ENCODE peak calls at places on chromosomes 11 and 22, in nine cellular contexts. T is lower lobe of right lung; M is SJCRH30; N is body of pancreas; K is HCT116; O is A549; R is heart right ventricle; D is CD8-positive, alpha-beta T cell; H is thoracic aorta. Z is an unnamed sample.

GRCh38 chr11:60910281-60910687 is 3.7 kb upstream of the TMEM109 start:
- DNase-seq in T (no peak), M (no peak), N (no peak), K (no peak), O (no peak), R (no peak), D (no peak), H (no peak), Z (no peak)

GRCh38 chr11:39817248-39817647 is 1642.2 kb downstream of the LRRC4C start:
- DNase-seq in T (no peak), M (no peak), N (no peak), K (no peak), O (no peak), R (no peak), D (no peak), H (no peak), Z (no peak)

GRCh38 chr11:93773601-93774200 is 10.4 kb upstream of the MED17 start:
- DNase-seq in T (no peak), M (no peak), N (no peak), K (no peak), O (no peak), R (no peak), D (no peak), H (no peak), Z (no peak)

GRCh38 chr11:57527056-57527631 is 3.4 kb downstream of the TIMM10 start:
- DNase-seq in T (peak; percentile 74), M (peak; percentile 79), N (peak; percentile 90), K (peak; percentile 32), O (peak; percentile 64), R (peak; percentile 67), D (peak; percentile 80), H (no peak), Z (peak; percentile 39)

GRCh38 chr11:289145-289705 is 299 bp downstream of the PGGHG start:
- DNase-seq in T (no peak), M (no peak), N (no peak), K (no peak), O (no peak), R (no peak), D (peak; percentile 62), H (no peak), Z (no peak)

GRCh38 chr22:40122792-40123191 is 54.9 kb upstream of the TNRC6B start:
- DNase-seq in T (no peak), M (no peak), N (no peak), K (no peak), O (no peak), R (no peak), D (no peak), H (no peak), Z (no peak)

GRCh38 chr11:127000291-127000968 is at the start of gene KIRREL3:
- DNase-seq in T (no peak), M (no peak), N (no peak), K (no peak), O (peak; percentile 33), R (peak; percentile 17), D (no peak), H (no peak), Z (no peak)

GRCh38 chr11:125075242-125075625 is 12.1 kb downstream of the SLC37A2 start:
- DNase-seq in T (no peak), M (no peak), N (no peak), K (no peak), O (no peak), R (no peak), D (no peak), H (no peak), Z (no peak)

GRCh38 chr11:113311536-113311935 is 2.8 kb upstream of the TTC12 start:
- DNase-seq in T (no peak), M (peak; percentile 42), N (no peak), K (no peak), O (no peak), R (no peak), D (no peak), H (no peak), Z (no peak)

GRCh38 chr11:61973603-61974162 is 6.2 kb upstream of the FTH1 start:
- DNase-seq in T (no peak), M (no peak), N (peak; percentile 39), K (no peak), O (no peak), R (no peak), D (no peak), H (no peak), Z (peak; percentile 87)
- H3K27ac ChIP-seq in T (peak overlapping the region; percentile 97), M (no peak overlapping the region), N (peak overlapping the region; percentile 98), K (peak overlapping the region; percentile 85), O (peak overlapping the region; percentile 99), R (peak overlapping the region; percentile 92), D (no peak overlapping the region), H (peak overlapping the region; percentile 98), Z (peak overlapping the region; percentile 97)

DNA sequence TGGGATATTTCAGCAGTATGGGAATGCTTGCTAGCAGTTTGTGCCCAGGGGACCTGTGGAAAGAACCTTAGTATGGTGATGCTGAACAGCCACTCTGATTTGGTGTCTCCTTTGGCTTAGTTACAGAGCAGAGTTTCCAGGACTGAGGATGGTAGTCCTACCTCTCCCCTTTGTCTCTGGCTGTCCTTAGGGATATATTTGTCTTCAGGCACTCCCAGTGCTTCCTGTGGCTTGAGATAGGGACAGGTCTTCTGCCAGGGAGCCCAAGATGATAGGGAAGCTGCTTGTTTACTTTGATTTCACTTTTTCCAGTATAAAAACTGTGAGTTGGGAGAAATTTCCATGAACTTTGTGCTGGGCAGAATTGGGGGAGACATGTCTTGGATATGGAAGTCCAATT is 28.2 kb downstream of the ANKRD42 start:
- DNase-seq in T (no peak), M (no peak), N (no peak), K (no peak), O (no peak), R (no peak), D (no peak), H (no peak), Z (no peak)
- H3K4me1 ChIP-seq in T (no peaks in the 10 kb centered on the region), M (no peaks in the 10 kb centered on the region), N (no peaks in the 10 kb centered on the region), K (no peaks in the 10 kb centered on the region), O (no peaks in the 10 kb centered on the region), R (no peaks in the 10 kb centered on the region), D (no peaks in the 10 kb centered on the region), H (no peaks in the 10 kb centered on the region), Z (no peaks in the 10 kb centered on the region)

DNA sequence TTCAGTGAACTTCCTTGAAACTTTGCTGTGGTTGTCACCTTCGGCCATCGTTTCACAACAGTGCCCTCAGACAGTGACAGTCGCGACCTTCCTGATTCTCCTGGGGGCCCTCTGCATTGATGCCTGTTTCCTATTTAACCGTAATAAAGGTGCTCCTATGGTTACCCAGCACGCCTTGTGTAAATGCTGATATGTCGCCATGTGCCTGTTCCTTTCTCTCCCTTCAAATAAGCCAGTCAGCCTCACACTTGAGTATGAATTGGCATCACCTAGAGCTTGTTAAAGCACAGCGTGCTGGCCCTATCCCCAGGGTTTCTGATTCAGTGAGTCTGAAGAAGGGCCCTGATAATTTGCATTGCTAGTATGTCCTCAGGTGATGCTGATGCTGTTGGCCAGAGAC is 104.8 kb downstream of the MICAL2 start:
- DNase-seq in T (peak; percentile 67), M (no peak), N (no peak), K (no peak), O (no peak), R (no peak), D (no peak), H (no peak), Z (no peak)
- H3K27ac ChIP-seq in T (peak overlapping the region; percentile 59), M (no peak overlapping the region), N (peak overlapping the region; percentile 73), K (no peak overlapping the region), O (no peak overlapping the region), R (no peak overlapping the region), D (no peak overlapping the region), H (peak overlapping the region; percentile 86), Z (no peak overlapping the region)

GRCh38 chr11:6391548-6392134 is 1.4 kb downstream of the SMPD1 start:
- DNase-seq in T (no peak), M (no peak), N (no peak), K (no peak), O (no peak), R (no peak), D (no peak), H (no peak), Z (no peak)
- H3K4me1 ChIP-seq in T (peaks cover 32% of the 10 kb centered on the region), M (no peaks in the 10 kb centered on the region), N (peaks cover 41% of the 10 kb centered on the region), K (peaks cover 37% of the 10 kb centered on the region), O (peaks cover 32% of the 10 kb centered on the region), R (peaks cover 28% of the 10 kb centered on the region), D (peaks cover 53% of the 10 kb centered on the region), H (peaks cover 30% of the 10 kb centered on the region), Z (peaks cover 13% of the 10 kb centered on the region)

DNA sequence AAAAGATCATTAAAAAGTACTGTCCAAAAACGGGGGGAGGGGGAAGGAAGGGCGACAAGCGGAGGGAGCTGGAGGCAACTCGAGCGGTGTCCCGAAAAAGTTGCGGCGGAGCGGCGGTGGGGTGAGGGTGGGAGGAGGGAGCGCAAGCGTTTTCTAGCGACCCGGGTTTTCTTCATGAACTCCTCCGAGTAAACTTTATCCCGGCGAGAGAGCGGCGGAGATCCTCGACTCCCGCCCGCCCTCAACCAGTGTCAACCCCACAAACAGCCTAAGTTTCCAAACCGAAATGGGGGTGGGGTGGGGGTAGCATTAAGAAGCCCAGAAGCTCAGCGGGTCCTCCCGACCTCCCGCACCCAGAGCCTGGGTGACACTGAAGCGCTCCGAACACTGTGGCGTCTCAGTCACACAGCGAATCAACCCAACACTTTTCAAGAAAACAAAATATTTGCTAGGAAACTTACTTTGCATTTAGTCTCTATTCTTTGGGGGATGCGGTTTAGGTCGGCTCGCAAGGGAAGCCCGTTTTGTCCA is 132.9 kb upstream of the C11orf58 start:
- DNase-seq in T (no peak), M (peak; percentile 60), N (peak; percentile 43), K (no peak), O (no peak), R (peak; percentile 43), D (no peak), H (no peak), Z (no peak)
- H3K27ac ChIP-seq in T (peak overlapping the region; percentile 80), M (no peak overlapping the region), N (peak overlapping the region; percentile 91), K (no peak overlapping the region), O (peak overlapping the region; percentile 52), R (peak overlapping the region; percentile 85), D (no peak overlapping the region), H (no peak overlapping the region), Z (peak overlapping the region; percentile 68)

Z was measured in foreskin keratinocyte.